ENCODE peak calls at places on chromosome 19, in four cellular contexts. P is B cell, W is AG04450, H is NCI-H748 treated with DMSO at 0.1 percent for 48 hours. J is an unnamed sample.

GRCh38 chr19:32337176-32337808 is 8.1 kb upstream of the ZNF507 start:
- DNase-seq in P (no peak), W (no peak), H (no peak), J (no peak)

GRCh38 chr19:8459520-8460260 is 14.9 kb downstream of the HNRNPM start:
- DNase-seq in P (no peak), W (peak), H (no peak), J (no peak)

GRCh38 chr19:16831531-16831930 is 2.3 kb downstream of the SIN3B start:
- DNase-seq in P (no peak), W (no peak), H (no peak), J (no peak)

GRCh38 chr19:10501971-10502523 is 1.1 kb downstream of the KEAP1 start:
- DNase-seq in P (no peak), W (no peak), H (peak), J (no peak)

GRCh38 chr19:36259211-36259610 is 44.3 kb downstream of the ZNF146 start:
- DNase-seq in P (no peak), W (no peak), H (no peak), J (no peak)

GRCh38 chr19:10742494-10742893 is 24.6 kb downstream of the DNM2 start:
- DNase-seq in P (no peak), W (no peak), H (no peak), J (no peak)

GRCh38 chr19:13051581-13052165 is 51.0 kb downstream of the LYL1 start:
- DNase-seq in P (no peak), W (no peak), H (peak), J (no peak)

GRCh38 chr19:28612275-28612769 is 600.6 kb downstream of the UQCRFS1 start:
- DNase-seq in P (no peak), W (no peak), H (no peak), J (no peak)

GRCh38 chr19:56566904-56567273 is 379 bp upstream of the ZNF470 start:
- DNase-seq in P (no peak), W (no peak), H (peak), J (no peak)

GRCh38 chr19:31214997-31215396 is 134.2 kb downstream of the TSHZ3 start:
- DNase-seq in P (no peak), W (no peak), H (no peak), J (no peak)

GRCh38 chr19:2461751-2462634 is 5.2 kb upstream of the LMNB2 start:
- DNase-seq in P (peak), W (no peak), H (no peak), J (no peak)

GRCh38 chr19:23774156-23774971 is 15.7 kb upstream of the ZNF681 start:
- DNase-seq in P (no peak), W (no peak), H (no peak), J (no peak)

GRCh38 chr19:1718382-1719315 is 34.7 kb upstream of the ONECUT3 start:
- DNase-seq in P (no peak), W (no peak), H (no peak), J (no peak)

GRCh38 chr19:3945838-3946237 is 13.0 kb downstream of the NMRK2 start:
- DNase-seq in P (no peak), W (no peak), H (no peak), J (no peak)

GRCh38 chr19:10517361-10517759 is at the start of gene S1PR5:
- DNase-seq in P (no peak), W (no peak), H (peak), J (no peak)

GRCh38 chr19:19594371-19594770 is 24.1 kb downstream of the PBX4 start:
- DNase-seq in P (no peak), W (no peak), H (no peak), J (no peak)

GRCh38 chr19:2027361-2027760 is 11.8 kb upstream of the BTBD2 start:
- DNase-seq in P (no peak), W (no peak), H (no peak), J (peak)

GRCh38 chr19:55080121-55080914 is 4.6 kb downstream of the EPS8L1 start:
- DNase-seq in P (peak), W (peak), H (peak), J (no peak)

GRCh38 chr19:18500820-18501219 is 21.1 kb downstream of the ELL start:
- DNase-seq in P (no peak), W (no peak), H (no peak), J (no peak)

GRCh38 chr19:1674293-1674679 is 21.9 kb upstream of the TCF3 start:
- DNase-seq in P (no peak), W (no peak), H (no peak), J (no peak)

GRCh38 chr19:35545855-35546381 is 492 bp downstream of the TMEM147 start:
- DNase-seq in P (peak), W (no peak), H (no peak), J (no peak)